ENCODE peak calls at places on chromosomes 16 and 17, in nine cellular contexts. P, M, H, O, L, N, B, S and W are unnamed samples. For H3K27me3, the result is how much of the 10 kb centered on the place peaks cover.

GRCh38 chr17:55301521-55302406 is 37.0 kb downstream of the HLF start:
- ATAC-seq in P (peak), M (peak), H (peak), O (no peak), L (no peak), N (no peak), B (peak), S (no peak), W (no peak)

GRCh38 chr17:11747441-11747840 is 149.2 kb downstream of the DNAH9 start:
- ATAC-seq in P (no peak), M (no peak), H (no peak), O (no peak), L (no peak), N (no peak), B (no peak), S (no peak), W (no peak)

GRCh38 chr17:58369214-58370031 is 17.4 kb upstream of the SUPT4H1 start:
- ATAC-seq in P (peak), M (no peak), H (peak), O (no peak), L (no peak), N (no peak), B (no peak), S (no peak), W (no peak)

GRCh38 chr16:76193851-76194620 is 83.2 kb upstream of the CNTNAP4 start:
- ATAC-seq in P (no peak), M (no peak), H (no peak), O (peak), L (no peak), N (no peak), B (no peak), S (no peak), W (peak)

GRCh38 chr16:67551091-67551490 is 11.2 kb upstream of the CTCF start:
- ATAC-seq in P (no peak), M (no peak), H (no peak), O (no peak), L (no peak), N (no peak), B (no peak), S (no peak), W (no peak)

GRCh38 chr16:24701521-24701951 is 27.9 kb upstream of the TNRC6A start:
- ATAC-seq in P (no peak), M (no peak), H (no peak), O (peak), L (peak), N (no peak), B (peak), S (no peak), W (no peak)

GRCh38 chr17:8859029-8859803 is 8.3 kb downstream of the PIK3R6 start:
- ATAC-seq in P (no peak), M (no peak), H (peak), O (no peak), L (no peak), N (no peak), B (no peak), S (peak), W (no peak)

GRCh38 chr17:45146616-45147101 is 1.6 kb upstream of the HEXIM1 start:
- ATAC-seq in P (no peak), M (peak), H (no peak), O (no peak), L (no peak), N (no peak), B (no peak), S (no peak), W (no peak)

GRCh38 chr17:66858182-66859083 is 23.5 kb downstream of the CACNG5 start:
- ATAC-seq in P (peak), M (no peak), H (no peak), O (no peak), L (no peak), N (no peak), B (no peak), S (no peak), W (no peak)

GRCh38 chr16:2924901-2925820 is 13.4 kb downstream of the FLYWCH1 start:
- ATAC-seq in P (no peak), M (no peak), H (no peak), O (no peak), L (no peak), N (no peak), B (no peak), S (no peak), W (no peak)

GRCh38 chr16:84851192-84852127 is 31.7 kb downstream of the CRISPLD2 start:
- ATAC-seq in P (peak), M (no peak), H (peak), O (no peak), L (peak), N (peak), B (no peak), S (no peak), W (no peak)

DNA sequence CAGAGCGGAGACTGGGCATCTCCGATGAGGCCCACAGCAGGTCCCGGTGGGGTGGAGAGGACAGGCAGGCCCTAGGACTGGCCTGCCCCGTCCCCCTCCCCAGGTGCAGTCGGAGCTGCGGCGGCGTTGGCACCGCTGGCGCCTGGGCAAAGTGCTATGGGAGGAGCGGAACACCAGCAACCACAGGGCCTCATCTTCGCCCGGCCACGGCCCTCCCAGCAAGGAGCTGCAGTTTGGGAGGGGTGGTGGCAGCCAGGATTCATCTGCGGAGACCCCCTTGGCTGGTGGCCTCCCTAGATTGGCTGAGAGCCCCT is 9.4 kb downstream of the GCGR start:
- ATAC-seq in P (no peak), M (no peak), H (no peak), O (no peak), L (no peak), N (no peak), B (no peak), S (no peak), W (no peak)
- H3K27me3 ChIP-seq in P (under half), M (under half), H (under half), O (under half), L (under half), N (under half), B (under half), S (under half), W (half or more)

DNA sequence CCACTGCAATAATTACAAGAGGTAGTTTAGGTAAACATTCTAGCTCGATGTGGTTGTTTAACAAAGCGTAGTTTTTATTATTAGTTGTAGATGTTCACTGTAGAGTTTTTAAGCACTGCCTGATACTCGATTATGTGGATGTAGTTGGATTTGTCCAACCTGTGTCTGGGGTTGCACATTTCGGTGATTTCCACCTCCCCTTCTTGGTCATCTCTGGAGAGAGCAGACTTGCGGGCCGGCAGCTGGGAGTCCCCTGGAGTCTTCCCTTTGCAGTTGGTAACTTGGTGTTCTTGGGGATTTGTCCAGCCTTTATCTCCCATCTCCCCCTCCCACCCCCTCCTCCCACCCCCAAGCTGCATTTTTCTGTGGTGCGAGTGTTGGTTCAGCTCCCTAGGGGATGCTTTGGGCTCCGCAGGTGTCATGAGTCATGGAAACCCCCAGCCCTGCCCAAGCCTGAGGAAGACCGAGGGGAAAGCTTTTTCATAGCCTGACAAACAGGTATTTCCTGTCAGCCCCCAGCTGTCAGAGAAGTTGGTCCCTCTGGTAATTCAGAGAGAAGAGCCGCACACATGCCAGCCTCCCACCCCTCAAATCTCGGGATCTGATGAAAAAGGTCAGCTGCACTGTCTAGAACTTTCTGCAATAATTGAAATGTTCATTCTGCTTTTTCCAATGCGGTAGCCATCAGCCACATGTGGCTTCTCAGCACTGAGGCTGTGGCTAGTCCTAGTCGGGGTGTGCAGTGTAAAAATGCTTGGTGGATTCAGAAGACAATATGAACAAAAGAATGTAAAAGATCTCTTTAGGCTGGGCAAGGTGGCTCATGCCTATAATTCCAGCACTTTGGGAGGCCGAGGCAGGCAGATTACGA is 50.3 kb downstream of the KSR1 start:
- ATAC-seq in P (no peak), M (peak), H (no peak), O (no peak), L (no peak), N (peak), B (no peak), S (peak), W (no peak)
- TF ChIP-seq POLR2A in P (no peak), M (no peak), H (no peak), O (no peak), L (no peak), N (no peak), B (no peak), S (peak), W (no peak)

GRCh38 chr16:63568184-63568583 is 1531.9 kb upstream of the CDH8 start:
- ATAC-seq in P (no peak), M (no peak), H (no peak), O (no peak), L (no peak), N (no peak), B (no peak), S (no peak), W (no peak)
- H3K27me3 ChIP-seq in P (under half), M (under half), H (under half), O (under half), L (under half), N (under half), B (under half), S (under half), W (under half)

DNA sequence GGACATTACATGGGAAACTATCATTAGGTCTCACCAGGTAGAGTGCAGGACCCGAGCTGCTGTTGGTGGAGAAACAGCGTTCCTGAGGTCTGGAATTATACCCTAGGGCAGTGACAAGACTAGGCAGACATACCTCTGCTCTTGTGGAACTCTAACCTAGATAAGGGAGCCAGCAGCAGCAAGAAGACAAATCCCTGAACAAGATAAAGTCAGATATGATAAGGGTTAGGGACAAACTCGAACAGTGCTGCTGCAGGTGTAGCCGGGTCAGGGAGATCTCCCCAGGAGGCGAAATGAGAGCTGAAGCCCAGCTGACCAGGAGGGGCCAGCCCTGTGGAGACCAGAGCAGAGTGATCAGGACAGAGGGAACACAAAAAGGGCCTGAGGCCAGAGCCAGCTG is 34.7 kb downstream of the ARSG start:
- ATAC-seq in P (no peak), M (no peak), H (no peak), O (no peak), L (no peak), N (no peak), B (no peak), S (no peak), W (no peak)
- TF ChIP-seq POLR2A in P (no peak), M (no peak), H (no peak), O (no peak), L (no peak), N (no peak), B (no peak), S (no peak), W (no peak)

DNA sequence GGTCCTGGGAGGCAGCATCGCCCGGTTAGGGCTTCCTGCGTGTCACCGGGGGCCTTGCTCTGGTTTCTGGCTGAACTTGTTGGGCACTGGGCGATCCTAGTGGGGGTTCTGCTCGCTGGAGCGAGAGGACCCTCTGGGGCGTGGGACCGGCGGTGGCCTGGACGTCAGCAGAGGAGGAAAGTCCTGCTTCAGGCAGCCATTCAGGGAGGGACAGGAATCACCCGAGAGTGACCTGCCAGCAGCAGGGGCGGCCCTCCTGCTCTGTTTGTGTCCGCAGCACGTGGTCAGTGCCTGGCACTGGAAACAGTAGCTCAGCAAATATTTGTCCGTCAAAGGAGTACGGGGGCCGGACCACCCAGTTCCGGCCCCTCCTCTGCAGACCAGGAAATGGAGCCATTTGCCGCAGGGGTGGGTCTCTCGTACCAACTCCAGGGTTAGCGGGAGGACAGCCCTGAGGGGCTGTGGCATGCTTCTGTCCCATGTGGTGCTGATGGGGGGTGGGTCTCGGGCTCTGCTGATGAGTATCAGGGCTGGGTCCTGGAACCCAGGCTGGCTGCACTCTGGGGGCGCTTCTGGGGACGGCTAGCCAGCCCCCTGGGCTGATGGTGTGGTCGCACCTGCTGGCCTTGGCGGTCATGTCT is 48.3 kb downstream of the BAIAP2 start:
- ATAC-seq in P (peak), M (no peak), H (peak), O (no peak), L (no peak), N (peak), B (peak), S (no peak), W (peak)
- H3K27me3 ChIP-seq in P (under half), M (under half), H (under half), O (under half), L (under half), N (under half), B (under half), S (under half), W (under half)

GRCh38 chr17:49576121-49576905 is 642 bp downstream of the NXPH3 start:
- ATAC-seq in P (peak), M (peak), H (peak), O (peak), L (peak), N (peak), B (peak), S (peak), W (peak)
- TF ChIP-seq POLR2A in P (no peak), M (no peak), H (no peak), O (no peak), L (no peak), N (no peak), B (no peak), S (no peak), W (peak)

GRCh38 chr17:77744268-77744988 is 214.1 kb upstream of the TNRC6C start:
- ATAC-seq in P (no peak), M (no peak), H (no peak), O (peak), L (no peak), N (no peak), B (peak), S (no peak), W (peak)
- H3K27me3 ChIP-seq in P (under half), M (under half), H (under half), O (under half), L (under half), N (under half), B (under half), S (under half), W (under half)